ENCODE peak calls at places on chromosomes 5 and 9, in five cellular contexts. X, I, T, O and B are unnamed samples.

GRCh38 chr5:56259002-56259511 is 25.9 kb upstream of the ANKRD55 start:
- DNase-seq in X (no peak), I (no peak), T (peak), O (peak), B (peak)

GRCh38 chr9:13568446-13568845 is 289.0 kb upstream of the MPDZ start:
- DNase-seq in X (no peak), I (no peak), T (peak), O (no peak), B (no peak)

GRCh38 chr9:78118742-78119473 is 87.3 kb upstream of the GNAQ start:
- DNase-seq in X (no peak), I (no peak), T (peak), O (peak), B (peak)

GRCh38 chr9:96187108-96187695 is 114.8 kb downstream of the HSD17B3 start:
- DNase-seq in X (no peak), I (no peak), T (no peak), O (no peak), B (peak)

GRCh38 chr5:13606051-13606450 is 338.4 kb downstream of the DNAH5 start:
- DNase-seq in X (no peak), I (no peak), T (no peak), O (no peak), B (peak)

GRCh38 chr5:32021771-32022170 is 152.3 kb downstream of the GOLPH3 start:
- DNase-seq in X (no peak), I (no peak), T (no peak), O (no peak), B (no peak)

GRCh38 chr5:98463676-98464075 is 309.8 kb upstream of the RGMB start:
- DNase-seq in X (no peak), I (no peak), T (no peak), O (no peak), B (peak)

GRCh38 chr5:45512521-45512920 is 183.7 kb downstream of the HCN1 start:
- DNase-seq in X (no peak), I (no peak), T (no peak), O (no peak), B (no peak)

GRCh38 chr9:96044401-96044800 is 168.9 kb downstream of the ERCC6L2 start:
- DNase-seq in X (no peak), I (no peak), T (no peak), O (no peak), B (no peak)

GRCh38 chr9:18591261-18591660 is 117.3 kb downstream of the ADAMTSL1 start:
- DNase-seq in X (no peak), I (no peak), T (no peak), O (no peak), B (no peak)

GRCh38 chr5:10974850-10975249 is 213.8 kb upstream of the DAP start:
- DNase-seq in X (no peak), I (no peak), T (no peak), O (no peak), B (no peak)

GRCh38 chr9:83955985-83956287 is 24.1 kb downstream of the HNRNPK start:
- DNase-seq in X (no peak), I (no peak), T (no peak), O (no peak), B (no peak)

GRCh38 chr5:157518963-157519362 is 56.6 kb downstream of the ADAM19 start:
- DNase-seq in X (no peak), I (no peak), T (no peak), O (no peak), B (no peak)
- H3K4me3 ChIP-seq in X (no peak), I (no peak), T (no peak), O (no peak), B (no peak)

GRCh38 chr9:2955616-2956015 is 111.7 kb upstream of the PUM3 start:
- DNase-seq in X (no peak), I (no peak), T (peak), O (peak), B (no peak)
- TF ChIP-seq CTCF in X (no peak), I (no peak), T (no peak), O (no peak), B (no peak)

GRCh38 chr9:77015291-77016048 is 4.0 kb upstream of the FOXB2 start:
- DNase-seq in X (no peak), I (no peak), T (no peak), O (no peak), B (no peak)
- H3K4me3 ChIP-seq in X (no peak), I (no peak), T (no peak), O (no peak), B (no peak)

DNA sequence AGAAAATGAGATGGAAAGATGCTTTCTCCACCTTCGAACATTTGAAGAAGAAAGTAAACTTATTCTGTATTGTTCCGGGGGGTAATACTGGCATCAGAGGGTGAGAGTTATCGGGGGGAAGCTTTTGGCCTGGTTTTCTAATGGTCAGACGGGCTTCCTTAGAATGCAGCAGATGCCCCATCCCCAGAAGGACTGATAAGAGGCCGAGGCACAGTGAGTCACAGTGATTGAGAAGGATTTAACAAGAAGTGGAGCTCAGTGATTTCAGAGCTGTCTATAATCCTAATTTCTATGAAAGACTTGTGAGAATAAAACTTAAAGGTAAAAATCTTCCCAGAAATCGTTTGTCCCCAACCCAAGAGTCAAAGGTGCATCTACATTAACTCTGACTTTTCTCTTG is 123.9 kb downstream of the DOCK8 start:
- DNase-seq in X (no peak), I (no peak), T (no peak), O (no peak), B (no peak)
- TF ChIP-seq CTCF in X (no peak), I (no peak), T (no peak), O (no peak), B (no peak)

DNA sequence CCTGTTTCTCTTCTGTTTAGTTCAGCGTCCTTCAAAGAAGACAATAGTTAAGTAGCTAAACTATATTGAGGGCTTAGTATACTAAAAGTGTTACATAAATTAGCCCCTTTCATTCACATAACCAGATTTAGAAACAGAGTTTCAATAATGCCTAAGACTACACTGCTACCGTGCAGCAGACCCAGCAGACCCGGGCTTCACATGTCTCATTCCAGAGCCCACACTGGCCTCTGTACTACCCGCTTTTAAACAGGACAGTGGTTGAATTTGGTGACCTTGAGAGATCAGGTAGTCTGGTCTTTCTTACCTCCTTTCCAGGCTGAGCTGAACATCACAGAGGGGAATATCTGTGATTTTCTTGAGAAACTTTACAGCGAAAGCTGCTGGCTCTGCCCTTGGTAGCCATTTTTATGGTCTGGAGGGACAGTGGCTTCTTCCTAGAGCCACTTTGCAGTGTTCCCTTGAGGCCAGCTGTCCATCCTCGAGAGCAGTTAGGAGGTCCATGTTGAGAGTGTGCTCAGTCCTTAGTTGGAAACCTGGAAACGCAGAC is 56.5 kb downstream of the SLC22A5 start:
- DNase-seq in X (no peak), I (no peak), T (no peak), O (no peak), B (no peak)
- H3K4me3 ChIP-seq in X (no peak), I (no peak), T (no peak), O (no peak), B (no peak)

DNA sequence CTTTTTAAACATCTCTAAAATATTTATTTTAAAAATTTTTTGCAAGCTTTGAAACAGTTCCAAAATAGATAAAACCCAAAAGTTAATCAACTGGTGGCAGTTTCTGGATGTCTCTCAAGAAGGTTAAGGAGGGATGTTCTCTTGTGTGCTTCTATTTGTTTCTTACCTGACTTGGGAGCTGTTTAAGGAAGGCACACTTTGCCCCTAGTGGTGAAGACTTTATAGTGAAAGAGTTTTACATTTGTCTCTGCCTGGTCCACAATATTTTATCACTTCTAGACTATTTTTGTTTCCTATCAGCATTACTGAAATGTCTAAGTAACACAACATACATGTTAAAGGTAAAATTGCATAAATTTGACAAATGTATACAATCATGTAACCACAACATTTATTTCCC is 552.8 kb downstream of the SEMA5A start:
- DNase-seq in X (no peak), I (no peak), T (peak), O (peak), B (peak)
- TF ChIP-seq CTCF in X (no peak), I (peak), T (peak), O (peak), B (peak)

GRCh38 chr9:92528537-92528851 is 7.3 kb downstream of the ECM2 start:
- DNase-seq in X (no peak), I (no peak), T (no peak), O (no peak), B (no peak)
- H3K4me3 ChIP-seq in X (no peak), I (no peak), T (no peak), O (no peak), B (no peak)